ENCODE peak calls at places on chromosomes 11 and 22, in seven cellular contexts. O is prostate gland, S is left ventricle myocardium inferior, G is uterus, P is foreskin fibroblast, L is AG09309, F is AG04450. D is an unnamed sample.

GRCh38 chr11:32893091-32893946 is 708 bp downstream of the QSER1 start:
- DNase-seq in O (peak; percentile 46), L (no peak), F (no peak), G (peak; percentile 77), S (peak; percentile 36), P (peak; percentile 26), D (no peak)

GRCh38 chr11:117834838-117835443 is 10.4 kb upstream of the FXYD2 start:
- DNase-seq in L (no peak), F (no peak), G (peak; percentile 8), O (no peak), S (no peak), P (no peak), D (no peak)

GRCh38 chr11:27698872-27699241 is 1.4 kb downstream of the BDNF start:
- DNase-seq in F (peak; percentile 87), O (peak; percentile 60), P (peak; percentile 82), S (peak; percentile 79), L (peak; percentile 77), G (peak; percentile 21), D (peak; percentile 86)

GRCh38 chr22:23847991-23848864 is 9.4 kb upstream of the DERL3 start:
- DNase-seq in G (no peak), S (no peak), O (no peak), P (no peak), L (no peak), F (no peak), D (no peak)

GRCh38 chr22:48536691-48537591 is 1290.7 kb downstream of the BRD1 start:
- DNase-seq in S (no peak), F (no peak), L (no peak), O (peak; percentile 31), G (no peak), P (no peak), D (no peak)

GRCh38 chr11:69053169-69053477 is 4.4 kb downstream of the TPCN2 start:
- DNase-seq in L (no peak), P (no peak), G (no peak), S (no peak), O (no peak), F (no peak), D (no peak)

GRCh38 chr11:108125126-108125525 is 3.8 kb downstream of the ACAT1 start:
- DNase-seq in S (no peak), F (no peak), P (no peak), O (no peak), G (no peak), L (no peak), D (no peak)

GRCh38 chr11:67345949-67346819 is 7.2 kb downstream of the POLD4 start:
- DNase-seq in L (peak; percentile 44), F (no peak), G (no peak), S (no peak), P (peak; percentile 60), O (peak; percentile 76), D (no peak)

GRCh38 chr11:78234006-78234405 is 45.3 kb downstream of the USP35 start:
- DNase-seq in F (no peak), G (no peak), L (no peak), O (no peak), S (no peak), P (no peak), D (no peak)

GRCh38 chr11:47412152-47412746 is 3.9 kb downstream of the SLC39A13 start:
- DNase-seq in O (no peak), P (no peak), F (no peak), S (peak; percentile 42), L (no peak), G (no peak), D (no peak)

GRCh38 chr11:55949330-55949729 is 13.1 kb upstream of the OR5I1 start:
- DNase-seq in L (no peak), F (no peak), P (no peak), O (no peak), G (no peak), S (no peak), D (no peak)

GRCh38 chr22:49507607-49508292 is 319.9 kb downstream of the BRD1 start:
- DNase-seq in O (no peak), G (no peak), P (no peak), S (no peak), F (no peak), L (no peak), D (no peak)

GRCh38 chr11:94675788-94676187 is 92.4 kb upstream of the AMOTL1 start:
- DNase-seq in G (no peak), F (no peak), S (no peak), O (no peak), L (no peak), P (no peak), D (no peak)

GRCh38 chr11:100689141-100689540 is 2.1 kb downstream of the ARHGAP42 start:
- DNase-seq in O (no peak), S (no peak), G (no peak), F (no peak), P (no peak), L (no peak), D (no peak)

GRCh38 chr22:23215294-23216204 is 35.2 kb downstream of the BCR start:
- DNase-seq in P (peak; percentile 46), S (no peak), F (no peak), O (no peak), G (peak; percentile 53), L (no peak), D (no peak)

GRCh38 chr11:120747801-120748484 is 236.4 kb downstream of the GRIK4 start:
- DNase-seq in L (no peak), G (no peak), P (no peak), O (no peak), S (no peak), F (no peak), D (no peak)

GRCh38 chr11:122743949-122744876 is 88.7 kb downstream of the UBASH3B start:
- DNase-seq in F (no peak), O (no peak), S (no peak), L (no peak), P (no peak), G (no peak), D (no peak)

GRCh38 chr11:30585892-30586250 is 282 bp downstream of the MPPED2 start:
- DNase-seq in S (peak; percentile 37), O (peak; percentile 40), F (no peak), G (peak; percentile 44), L (no peak), P (no peak), D (no peak)

GRCh38 chr11:2517386-2518064 is 72.7 kb downstream of the KCNQ1 start:
- DNase-seq in G (peak; percentile 3), O (no peak), F (no peak), P (no peak), L (no peak), S (peak; percentile 8), D (no peak)

GRCh38 chr22:17871726-17872458 is 97.6 kb upstream of the BID start:
- DNase-seq in P (no peak), L (no peak), O (no peak), G (no peak), S (peak; percentile 51), F (no peak), D (no peak)

GRCh38 chr11:95134491-95134890 is 44.8 kb downstream of the ENDOD1 start:
- DNase-seq in O (peak; percentile 86), P (peak; percentile 71), G (no peak), F (no peak), L (peak; percentile 73), S (no peak), D (no peak)

GRCh38 chr11:103544874-103545273 is 435.6 kb downstream of the DYNC2H1 start:
- DNase-seq in F (no peak), G (no peak), O (no peak), L (no peak), S (no peak), P (no peak), D (no peak)

GRCh38 chr22:44493206-44493605 is 4.8 kb downstream of the RTL6 start:
- DNase-seq in S (no peak), F (no peak), O (no peak), G (no peak), P (no peak), L (no peak), D (no peak)

GRCh38 chr11:60360621-60361020 is 17.7 kb upstream of the MS4A7 start:
- DNase-seq in L (no peak), S (no peak), O (no peak), G (no peak), P (no peak), F (no peak), D (no peak)

GRCh38 chr11:132721526-132721925 is 810.8 kb downstream of the OPCML start:
- DNase-seq in O (no peak), S (no peak), F (no peak), G (no peak), P (no peak), L (no peak), D (no peak)

GRCh38 chr11:14334893-14335292 is 24.1 kb downstream of the RRAS2 start:
- DNase-seq in F (no peak), O (no peak), G (no peak), P (no peak), S (no peak), L (no peak), D (no peak)
- H3K4me3 ChIP-seq in F (no peak overlapping the region), O (no peak overlapping the region), G (no peak overlapping the region), P (no peak overlapping the region), S (no peak overlapping the region), L (no peak overlapping the region), D (no peak overlapping the region)

GRCh38 chr11:75523811-75524401 is 1.8 kb downstream of the GDPD5 start:
- DNase-seq in S (no peak), O (no peak), F (no peak), G (no peak), L (no peak), P (no peak), D (no peak)

GRCh38 chr11:75526192-75526541 is 426 bp upstream of the GDPD5 start:
- DNase-seq in F (no peak), S (no peak), G (no peak), L (no peak), P (no peak), O (no peak), D (no peak)

GRCh38 chr11:75524576-75525432 is 937 bp downstream of the GDPD5 start:
- DNase-seq in L (no peak), O (no peak), G (no peak), S (no peak), F (no peak), P (no peak), D (no peak)

GRCh38 chr11:75527130-75527529 is 1.4 kb upstream of the GDPD5 start:
- DNase-seq in S (no peak), O (no peak), F (no peak), L (no peak), G (no peak), P (no peak), D (no peak)

GRCh38 chr11:75525433-75526191 is at the start of gene GDPD5:
- DNase-seq in F (no peak), P (peak; percentile 68), G (peak; percentile 82), S (peak; percentile 79), O (peak; percentile 78), L (peak; percentile 16), D (peak; percentile 31)
- TF ChIP-seq CTCF in F (peak; percentile 42), P (peak; percentile 21), G (peak; percentile 13), S (peak; percentile 66), O (peak; percentile 71), L (peak; percentile 32), D (peak; percentile 30)

DNA sequence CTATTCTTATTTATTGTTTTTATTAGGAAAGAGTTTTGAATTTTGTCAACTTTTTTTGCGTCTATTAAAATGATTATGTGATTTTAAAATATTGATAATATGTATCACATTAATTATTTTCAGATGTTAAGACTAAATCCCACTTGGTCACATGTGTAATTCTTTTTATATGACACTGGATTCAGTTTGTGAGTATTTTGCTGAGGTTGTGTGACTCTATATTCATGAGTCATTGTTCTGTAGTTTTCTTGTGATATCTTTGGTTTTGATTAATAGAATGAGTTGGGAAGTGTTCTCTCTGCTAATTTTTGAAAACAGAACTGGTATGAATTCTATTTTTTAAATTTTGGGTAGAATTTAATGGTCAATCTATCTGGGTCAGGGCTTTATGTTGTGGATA is 317.9 kb downstream of the ETS1 start:
- DNase-seq in P (no peak), S (no peak), O (no peak), F (no peak), L (no peak), G (no peak), D (no peak)
- H3K4me3 ChIP-seq in P (no peak overlapping the region), S (no peak overlapping the region), O (no peak overlapping the region), F (no peak overlapping the region), L (no peak overlapping the region), G (no peak overlapping the region), D (no peak overlapping the region)

GRCh38 chr11:64269380-64270234 is 14.9 kb downstream of the BAD start:
- DNase-seq in F (peak; percentile 100), G (peak; percentile 99), L (peak; percentile 100), P (peak; percentile 100), S (peak; percentile 98), O (peak; percentile 99), D (peak; percentile 100)
- TF ChIP-seq CTCF in F (no peak), G (no peak), L (no peak), P (no peak), S (no peak), O (peak; percentile 28), D (peak; percentile 25)

D was measured in astrocyte of the cerebellum.